ENCODE peak calls at places on chromosomes 2 and 18, in five cellular contexts. One of them, this sample, is unnamed.

GRCh38 chr18:459801-460200 is 40.7 kb downstream of the COLEC12 start:
- DNase-seq in suprapubic skin: no peak
- DNase-seq in HCT116: no peak
- DNase-seq in IMR-90: no peak
- DNase-seq in cardiac muscle cell: peak
- DNase-seq in this sample: no peak

GRCh38 chr2:24825883-24826800 is 32.9 kb downstream of the CENPO start:
- DNase-seq in suprapubic skin: no peak
- DNase-seq in HCT116: no peak
- DNase-seq in IMR-90: no peak
- DNase-seq in cardiac muscle cell: peak
- DNase-seq in this sample: no peak

GRCh38 chr2:191048073-191048472 is 34.1 kb upstream of the STAT1 start:
- DNase-seq in suprapubic skin: no peak
- DNase-seq in HCT116: no peak
- DNase-seq in IMR-90: peak
- DNase-seq in cardiac muscle cell: no peak
- DNase-seq in this sample: no peak

GRCh38 chr2:127633556-127634065 is 12.3 kb upstream of the GPR17 start:
- DNase-seq in suprapubic skin: no peak
- DNase-seq in HCT116: no peak
- DNase-seq in IMR-90: no peak
- DNase-seq in cardiac muscle cell: no peak
- DNase-seq in this sample: no peak

GRCh38 chr2:152481881-152482280 is 146.9 kb downstream of the FMNL2 start:
- DNase-seq in suprapubic skin: no peak
- DNase-seq in HCT116: no peak
- DNase-seq in IMR-90: no peak
- DNase-seq in cardiac muscle cell: no peak
- DNase-seq in this sample: no peak

GRCh38 chr2:213288913-213289700 is 4.8 kb downstream of the SPAG16 start:
- DNase-seq in suprapubic skin: no peak
- DNase-seq in HCT116: no peak
- DNase-seq in IMR-90: peak
- DNase-seq in cardiac muscle cell: no peak
- DNase-seq in this sample: no peak

GRCh38 chr2:10079192-10079930 is 850 bp downstream of the CYS1 start:
- DNase-seq in suprapubic skin: no peak
- DNase-seq in HCT116: no peak
- DNase-seq in IMR-90: peak
- DNase-seq in cardiac muscle cell: peak
- DNase-seq in this sample: no peak

GRCh38 chr18:47718646-47719045 is 211.8 kb downstream of the SMAD2 start:
- DNase-seq in suprapubic skin: no peak
- DNase-seq in HCT116: no peak
- DNase-seq in IMR-90: no peak
- DNase-seq in cardiac muscle cell: no peak
- DNase-seq in this sample: no peak

GRCh38 chr2:34096552-34097171 is 497.6 kb upstream of the FAM98A start:
- DNase-seq in suprapubic skin: no peak
- DNase-seq in HCT116: peak
- DNase-seq in IMR-90: peak
- DNase-seq in cardiac muscle cell: peak
- DNase-seq in this sample: no peak

GRCh38 chr2:127324635-127325034 is 30.7 kb upstream of the ERCC3 start:
- DNase-seq in suprapubic skin: no peak
- DNase-seq in HCT116: no peak
- DNase-seq in IMR-90: peak
- DNase-seq in cardiac muscle cell: peak
- DNase-seq in this sample: no peak

GRCh38 chr2:173054466-173054865 is 21.2 kb upstream of the MAP3K20 start:
- DNase-seq in suprapubic skin: no peak
- DNase-seq in HCT116: no peak
- DNase-seq in IMR-90: peak
- DNase-seq in cardiac muscle cell: no peak
- DNase-seq in this sample: no peak

DNA sequence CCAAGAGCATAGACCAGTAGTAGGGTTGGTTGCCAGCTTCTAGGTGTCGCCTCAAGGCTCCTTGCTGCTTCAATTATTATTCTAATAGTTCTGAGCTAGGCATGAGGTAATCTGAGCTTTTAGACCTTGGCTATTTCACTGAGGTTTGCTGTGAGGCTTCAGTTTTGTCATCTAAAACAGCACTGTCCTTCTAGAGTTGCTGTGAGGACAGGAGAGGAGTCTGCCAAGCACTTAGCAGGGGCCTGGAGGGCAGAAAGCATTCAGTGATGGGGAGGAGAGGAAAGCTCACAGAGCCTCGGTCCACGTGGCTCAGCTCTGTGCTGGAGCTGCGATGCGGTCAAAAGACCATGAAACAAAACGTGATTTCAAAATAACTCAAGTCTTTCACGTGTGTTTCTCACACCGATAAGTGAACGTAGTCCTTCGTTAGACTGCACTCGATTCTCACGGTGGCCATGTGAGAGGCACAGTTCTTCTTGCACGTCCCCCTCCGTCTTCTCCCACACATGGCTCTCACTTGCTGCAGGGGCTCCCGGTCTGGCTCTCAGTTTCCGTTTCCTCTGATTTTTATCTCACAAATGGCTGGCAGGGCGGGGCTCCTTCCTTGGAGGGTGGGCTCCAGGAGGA is 113.7 kb downstream of the B3GNT2 start:
- DNase-seq in suprapubic skin: no peak
- DNase-seq in HCT116: no peak
- DNase-seq in IMR-90: no peak
- DNase-seq in cardiac muscle cell: peak
- DNase-seq in this sample: no peak
- H3K4me3 ChIP-seq in suprapubic skin: peak
- H3K4me3 ChIP-seq in HCT116: no peak
- H3K4me3 ChIP-seq in IMR-90: no peak
- H3K4me3 ChIP-seq in cardiac muscle cell: no peak
- H3K4me3 ChIP-seq in this sample: peak

DNA sequence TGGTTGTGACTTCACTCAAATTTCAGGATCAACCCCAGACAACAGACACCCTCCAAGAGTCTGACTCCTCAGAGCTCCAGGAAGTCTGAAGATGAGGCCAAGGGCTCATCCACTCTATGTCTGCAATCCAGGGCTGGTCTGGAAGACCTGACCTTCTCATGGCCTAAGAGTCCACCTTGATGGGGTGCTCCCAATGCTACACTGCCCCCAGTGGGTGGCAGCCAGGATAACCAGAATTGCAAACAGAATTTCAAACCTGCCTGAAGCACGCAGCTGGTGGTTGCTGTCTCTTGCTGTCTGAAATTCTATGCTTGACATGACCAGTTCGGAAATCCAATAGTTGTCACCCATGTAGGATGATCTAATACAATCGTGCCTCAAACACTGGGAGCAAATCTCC is 96.0 kb downstream of the UXS1 start:
- DNase-seq in suprapubic skin: no peak
- DNase-seq in HCT116: no peak
- DNase-seq in IMR-90: no peak
- DNase-seq in cardiac muscle cell: peak
- DNase-seq in this sample: no peak
- TF ChIP-seq CTCF in suprapubic skin: no peak
- TF ChIP-seq CTCF in HCT116: peak
- TF ChIP-seq CTCF in IMR-90: peak
- TF ChIP-seq CTCF in cardiac muscle cell: peak
- TF ChIP-seq CTCF in this sample: no peak

DNA sequence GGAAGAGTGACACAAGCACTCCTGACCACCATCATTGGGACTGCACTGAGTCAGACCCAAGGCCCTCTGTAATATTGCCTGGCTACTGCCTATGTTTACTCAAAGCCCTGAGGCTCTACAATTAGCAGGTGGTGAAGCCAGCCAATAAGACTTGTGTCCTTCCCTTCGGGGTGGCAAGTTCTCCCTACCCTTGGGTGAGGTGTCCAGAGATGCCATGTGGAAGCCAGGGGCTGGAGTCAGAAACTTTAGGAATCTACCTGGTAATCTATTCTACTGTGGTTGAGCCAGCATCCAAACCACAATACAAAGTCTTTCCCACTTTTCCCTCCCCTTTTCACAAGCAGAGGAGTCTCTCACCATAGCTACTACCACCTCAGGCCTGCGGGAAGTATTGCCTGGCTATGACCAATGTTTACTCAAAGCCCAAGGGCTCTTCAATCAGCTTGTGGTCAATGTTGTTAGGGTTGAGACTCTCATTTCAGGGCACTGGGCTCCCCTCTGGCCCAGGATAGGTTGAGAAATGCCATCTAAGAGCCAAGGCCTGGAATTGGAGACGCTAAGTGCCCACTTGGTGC is 17.6 kb downstream of the DHRS9 start:
- DNase-seq in suprapubic skin: no peak
- DNase-seq in HCT116: no peak
- DNase-seq in IMR-90: no peak
- DNase-seq in cardiac muscle cell: no peak
- DNase-seq in this sample: no peak
- H3K4me3 ChIP-seq in suprapubic skin: no peak
- H3K4me3 ChIP-seq in HCT116: no peak
- H3K4me3 ChIP-seq in IMR-90: no peak
- H3K4me3 ChIP-seq in cardiac muscle cell: no peak
- H3K4me3 ChIP-seq in this sample: no peak

GRCh38 chr2:42183775-42184174 is 14.6 kb downstream of the EML4 start:
- DNase-seq in suprapubic skin: no peak
- DNase-seq in HCT116: no peak
- DNase-seq in IMR-90: no peak
- DNase-seq in cardiac muscle cell: no peak
- DNase-seq in this sample: no peak

GRCh38 chr2:42185200-42185921 is 16.2 kb downstream of the EML4 start:
- DNase-seq in suprapubic skin: no peak
- DNase-seq in HCT116: no peak
- DNase-seq in IMR-90: peak
- DNase-seq in cardiac muscle cell: peak
- DNase-seq in this sample: no peak

GRCh38 chr2:42186378-42186777 is 17.2 kb downstream of the EML4 start:
- DNase-seq in suprapubic skin: no peak
- DNase-seq in HCT116: no peak
- DNase-seq in IMR-90: no peak
- DNase-seq in cardiac muscle cell: peak
- DNase-seq in this sample: no peak

GRCh38 chr2:42182654-42183308 is 13.6 kb downstream of the EML4 start:
- DNase-seq in suprapubic skin: no peak
- DNase-seq in HCT116: no peak
- DNase-seq in IMR-90: no peak
- DNase-seq in cardiac muscle cell: no peak
- DNase-seq in this sample: no peak

GRCh38 chr2:42184346-42184745 is 15.2 kb downstream of the EML4 start:
- DNase-seq in suprapubic skin: no peak
- DNase-seq in HCT116: no peak
- DNase-seq in IMR-90: no peak
- DNase-seq in cardiac muscle cell: no peak
- DNase-seq in this sample: no peak
- TF ChIP-seq CTCF in suprapubic skin: no peak
- TF ChIP-seq CTCF in HCT116: no peak
- TF ChIP-seq CTCF in IMR-90: no peak
- TF ChIP-seq CTCF in cardiac muscle cell: no peak
- TF ChIP-seq CTCF in this sample: no peak

DNA sequence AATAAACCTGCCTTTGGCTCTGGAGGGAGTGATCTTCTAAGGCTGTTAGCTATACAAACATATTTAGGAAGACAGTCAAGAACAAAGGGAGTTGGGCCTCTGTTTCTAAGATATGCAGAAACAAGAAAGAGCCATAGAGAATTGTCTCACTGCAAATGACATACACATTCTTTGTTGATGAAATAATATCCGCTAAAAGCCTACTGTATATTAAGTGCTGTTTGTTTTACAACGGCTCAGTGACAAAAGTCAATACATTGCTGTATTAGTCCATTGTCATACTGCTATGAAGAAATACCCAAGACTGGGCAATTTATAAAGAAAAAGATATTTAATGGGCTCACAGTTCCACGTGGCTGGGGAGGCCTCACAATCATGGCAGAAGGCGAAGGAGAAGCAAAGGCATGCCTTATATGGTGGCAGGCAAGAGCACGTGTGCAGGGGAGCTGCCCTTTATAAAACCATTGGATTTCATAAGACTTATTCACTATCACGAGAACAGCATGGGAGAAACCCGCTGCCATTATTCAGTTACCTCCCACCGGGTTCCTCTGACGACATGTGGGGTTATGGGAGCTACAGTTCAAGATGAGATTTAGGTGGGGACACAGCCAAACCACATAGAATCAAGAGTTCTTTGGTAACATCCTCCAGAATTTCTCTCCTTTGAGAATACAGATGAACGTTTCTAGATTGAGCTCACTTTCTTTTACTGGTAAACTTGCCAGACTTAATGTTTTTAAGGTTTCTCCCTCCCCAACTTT is 157.8 kb downstream of the PIK3C3 start:
- DNase-seq in suprapubic skin: no peak
- DNase-seq in HCT116: no peak
- DNase-seq in IMR-90: no peak
- DNase-seq in cardiac muscle cell: peak
- DNase-seq in this sample: no peak
- H3K4me3 ChIP-seq in suprapubic skin: no peak
- H3K4me3 ChIP-seq in HCT116: no peak
- H3K4me3 ChIP-seq in IMR-90: no peak
- H3K4me3 ChIP-seq in cardiac muscle cell: no peak
- H3K4me3 ChIP-seq in this sample: no peak